ENCODE peak calls at places on chromosomes 5 and 9, in eight cellular contexts. W is kidney; R is mesendoderm; S is CD4-positive, alpha-beta memory T cell; H is lower lobe of right lung; Q is IMR-90; C is SJSA1; G is OCI-LY7. I is an unnamed sample.

GRCh38 chr5:163509288-163510040 is 4.0 kb downstream of the MAT2B start:
- DNase-seq in R (peak; percentile 56), C (no peak), H (no peak), Q (peak; percentile 71), G (no peak), S (no peak), W (no peak), I (no peak)

GRCh38 chr5:51172853-51173635 is 210.2 kb upstream of the ISL1 start:
- DNase-seq in H (no peak), Q (no peak), C (no peak), R (peak; percentile 10), W (no peak), S (no peak), G (no peak), I (no peak)

GRCh38 chr5:159965031-159965837 is 43.7 kb upstream of the TTC1 start:
- DNase-seq in W (peak; percentile 84), Q (peak; percentile 57), C (peak; percentile 80), R (peak; percentile 75), H (peak; percentile 65), G (peak; percentile 42), S (no peak), I (no peak)

GRCh38 chr9:18357321-18357720 is 116.6 kb upstream of the ADAMTSL1 start:
- DNase-seq in W (no peak), S (no peak), G (no peak), H (no peak), Q (no peak), R (no peak), C (no peak), I (no peak)

GRCh38 chr9:88777498-88778312 is 213.6 kb upstream of the S1PR3 start:
- DNase-seq in R (no peak), S (no peak), G (peak; percentile 55), H (no peak), W (peak; percentile 85), Q (peak; percentile 60), C (no peak), I (no peak)

GRCh38 chr5:115559524-115559923 is 14.9 kb upstream of the FEM1C start:
- DNase-seq in G (no peak), H (no peak), R (no peak), Q (peak; percentile 82), S (no peak), C (no peak), W (no peak), I (no peak)

GRCh38 chr9:128675382-128675781 is 13.6 kb upstream of the SET start:
- DNase-seq in H (no peak), G (no peak), C (no peak), Q (no peak), W (peak; percentile 0), R (no peak), S (no peak), I (no peak)

GRCh38 chr9:89676281-89676680 is 71.5 kb downstream of the GADD45G start:
- DNase-seq in R (no peak), G (no peak), S (no peak), C (no peak), W (no peak), Q (no peak), H (peak; percentile 87), I (no peak)

GRCh38 chr5:113166710-113167366 is 190.2 kb downstream of the DCP2 start:
- DNase-seq in H (no peak), Q (peak; percentile 89), G (no peak), R (no peak), S (no peak), W (no peak), C (peak; percentile 93), I (no peak)

GRCh38 chr9:137045294-137046093 is 483 bp downstream of the NPDC1 start:
- DNase-seq in R (no peak), S (no peak), W (no peak), C (no peak), G (no peak), H (no peak), Q (peak; percentile 38), I (no peak)

GRCh38 chr5:38673671-38674071 is 117.2 kb upstream of the LIFR start:
- DNase-seq in H (no peak), C (no peak), G (peak; percentile 12), S (no peak), R (peak; percentile 75), W (no peak), Q (no peak), I (no peak)

GRCh38 chr9:114953917-114954316 is 23.5 kb upstream of the TNFSF8 start:
- DNase-seq in H (no peak), C (no peak), W (no peak), G (no peak), S (no peak), R (peak; percentile 25), Q (peak; percentile 84), I (no peak)

GRCh38 chr5:143592648-143593047 is 189.2 kb upstream of the NR3C1 start:
- DNase-seq in W (no peak), S (no peak), R (no peak), G (peak; percentile 93), C (no peak), Q (peak; percentile 64), H (no peak), I (no peak)

GRCh38 chr5:10689391-10690081 is 71.5 kb downstream of the DAP start:
- DNase-seq in R (peak; percentile 92), H (no peak), G (peak; percentile 40), S (no peak), Q (peak; percentile 46), C (peak; percentile 90), W (no peak), I (no peak)

GRCh38 chr5:100974082-100974481 is 71.0 kb upstream of the ST8SIA4 start:
- DNase-seq in R (no peak), S (no peak), G (no peak), Q (no peak), H (no peak), C (no peak), W (no peak), I (no peak)

GRCh38 chr5:150497989-150498317 is 10.0 kb upstream of the NDST1 start:
- DNase-seq in W (no peak), Q (no peak), R (no peak), C (no peak), H (no peak), S (no peak), G (no peak), I (no peak)

GRCh38 chr5:150499437-150499956 is 8.4 kb upstream of the NDST1 start:
- DNase-seq in Q (no peak), S (no peak), G (peak; percentile 29), W (no peak), C (no peak), H (no peak), R (peak; percentile 86), I (no peak)

GRCh38 chr5:150500328-150500841 is 7.5 kb upstream of the NDST1 start:
- DNase-seq in H (no peak), R (no peak), Q (no peak), W (no peak), S (no peak), C (no peak), G (no peak), I (no peak)

GRCh38 chr5:150498501-150498900 is 9.4 kb upstream of the NDST1 start:
- DNase-seq in Q (no peak), R (peak; percentile 75), H (no peak), S (no peak), C (no peak), G (no peak), W (no peak), I (no peak)

GRCh38 chr5:150498971-150499370 is 9.0 kb upstream of the NDST1 start:
- DNase-seq in S (no peak), H (no peak), W (no peak), G (no peak), C (no peak), Q (no peak), R (no peak), I (no peak)
- H3K4me1 ChIP-seq in S (no peaks in the 10 kb centered on the region), H (peaks cover 77% of the 10 kb centered on the region), W (peaks cover 45% of the 10 kb centered on the region), G (peaks cover 12% of the 10 kb centered on the region), C (peaks cover 55% of the 10 kb centered on the region), Q (peaks cover 58% of the 10 kb centered on the region), R (peaks cover 22% of the 10 kb centered on the region), I (no peaks in the 10 kb centered on the region)

GRCh38 chr5:139651502-139651862 is 3.3 kb downstream of the CXXC5 start:
- DNase-seq in W (no peak), H (peak; percentile 14), G (no peak), Q (no peak), R (no peak), S (no peak), C (no peak), I (no peak)
- H3K4me1 ChIP-seq in W (peaks cover 56% of the 10 kb centered on the region), H (peaks cover 85% of the 10 kb centered on the region), G (peaks cover 68% of the 10 kb centered on the region), Q (peaks cover 44% of the 10 kb centered on the region), R (peaks cover 34% of the 10 kb centered on the region), S (peaks cover 37% of the 10 kb centered on the region), C (peaks cover 76% of the 10 kb centered on the region), I (peaks cover 31% of the 10 kb centered on the region)

GRCh38 chr5:95631991-95632675 is 12.2 kb downstream of the GPR150 start:
- DNase-seq in H (no peak), C (peak; percentile 54), W (no peak), Q (peak; percentile 70), G (peak; percentile 68), R (peak; percentile 63), S (peak; percentile 85), I (peak; percentile 62)
- H3K4me1 ChIP-seq in H (peaks cover 11% of the 10 kb centered on the region), C (peaks cover 20% of the 10 kb centered on the region), W (no peaks in the 10 kb centered on the region), Q (peaks cover 2% of the 10 kb centered on the region), G (peaks cover 11% of the 10 kb centered on the region), R (no peaks in the 10 kb centered on the region), S (peaks cover 15% of the 10 kb centered on the region), I (no peaks in the 10 kb centered on the region)

GRCh38 chr5:131633830-131634229 is 1.2 kb downstream of the RAPGEF6 start:
- DNase-seq in R (no peak), C (no peak), H (no peak), Q (no peak), W (no peak), G (peak; percentile 62), S (no peak), I (no peak)

GRCh38 chr5:131637694-131638093 is 2.7 kb upstream of the RAPGEF6 start:
- DNase-seq in S (no peak), R (no peak), H (no peak), Q (no peak), C (no peak), W (no peak), G (no peak), I (no peak)

GRCh38 chr5:131634996-131635754 is at the start of gene RAPGEF6:
- DNase-seq in H (peak; percentile 98), C (peak; percentile 100), W (peak; percentile 99), G (peak; percentile 100), S (peak; percentile 99), Q (peak; percentile 100), R (peak; percentile 100), I (peak; percentile 96)

GRCh38 chr5:131635755-131636479 is 888 bp upstream of the RAPGEF6 start:
- DNase-seq in Q (no peak), H (no peak), S (no peak), C (no peak), R (no peak), G (peak; percentile 27), W (peak; percentile 78), I (no peak)

DNA sequence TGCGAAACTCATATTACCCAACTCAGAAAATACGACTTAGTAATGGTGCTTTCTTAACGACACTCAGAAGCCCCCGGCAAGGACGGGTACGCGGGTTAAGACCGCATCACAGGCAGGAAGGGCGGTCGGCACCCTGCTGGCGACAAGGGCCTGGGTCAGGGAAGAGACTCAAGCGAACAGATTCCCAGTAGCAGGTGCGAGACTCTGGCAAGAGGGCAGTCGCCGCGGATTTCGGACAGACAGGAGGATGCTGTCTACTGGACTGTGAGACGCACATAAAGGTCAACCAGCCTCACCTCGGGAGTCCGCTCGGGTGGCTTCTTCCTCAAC is 398 bp downstream of the RAPGEF6 start:
- DNase-seq in R (peak; percentile 90), H (no peak), Q (peak; percentile 46), G (peak; percentile 84), C (peak; percentile 75), W (no peak), S (no peak), I (peak; percentile 56)
- H3K4me1 ChIP-seq in R (peaks cover 1% of the 10 kb centered on the region), H (peaks cover 46% of the 10 kb centered on the region), Q (peaks cover 5% of the 10 kb centered on the region), G (peaks cover 51% of the 10 kb centered on the region), C (peaks cover 27% of the 10 kb centered on the region), W (peaks cover 10% of the 10 kb centered on the region), S (peaks cover 60% of the 10 kb centered on the region), I (peaks cover 32% of the 10 kb centered on the region)